ENCODE peak calls at places on chromosomes 16 and 17, in seven cellular contexts. C is A549, U is transverse colon, G is heart left ventricle, D is prostate gland, Y is esophagus squamous epithelium, N is uterus. Z is an unnamed sample.
A peak's percentile ranks its signal among the peaks of the same experiment; 100 is the strongest.

GRCh38 chr16:27993587-27993986 is 69.9 kb downstream of the GSG1L start:
- DNase-seq in C (no peak), U (no peak), G (no peak), D (no peak), Y (no peak), N (no peak), Z (no peak)

GRCh38 chr17:17107891-17108680 is 65.8 kb downstream of the MPRIP start:
- DNase-seq in C (no peak), U (no peak), G (no peak), D (no peak), Y (no peak), N (no peak), Z (no peak)

GRCh38 chr17:81690066-81690465 is 6.3 kb downstream of the HGS start:
- DNase-seq in C (no peak), U (no peak), G (no peak), D (no peak), Y (no peak), N (no peak), Z (no peak)

GRCh38 chr16:85690469-85691064 is 1.8 kb upstream of the GINS2 start:
- DNase-seq in C (no peak), U (no peak), G (no peak), D (peak; percentile 54), Y (no peak), N (no peak), Z (no peak)

GRCh38 chr17:58756246-58757161 is 850 bp downstream of the PPM1E start:
- DNase-seq in C (no peak), U (no peak), G (no peak), D (no peak), Y (no peak), N (no peak), Z (peak; percentile 40)

GRCh38 chr16:85327731-85328664 is 215.7 kb upstream of the CIBAR2 start:
- DNase-seq in C (no peak), U (no peak), G (peak; percentile 54), D (no peak), Y (no peak), N (no peak), Z (no peak)

GRCh38 chr16:54936086-54936978 is 5.7 kb downstream of the IRX5 start:
- DNase-seq in C (no peak), U (no peak), G (peak; percentile 40), D (peak; percentile 40), Y (no peak), N (no peak), Z (no peak)

GRCh38 chr16:57147381-57148191 is 38.3 kb downstream of the PSME3IP1 start:
- DNase-seq in C (no peak), U (no peak), G (peak; percentile 43), D (peak; percentile 43), Y (no peak), N (no peak), Z (no peak)

GRCh38 chr17:19364699-19365498 is 2.4 kb upstream of the B9D1 start:
- DNase-seq in C (no peak), U (no peak), G (no peak), D (no peak), Y (no peak), N (no peak), Z (no peak)

GRCh38 chr16:56669005-56669839 is at the start of gene MT1H:
- DNase-seq in C (no peak), U (peak; percentile 32), G (no peak), D (no peak), Y (no peak), N (no peak), Z (no peak)

GRCh38 chr17:61639818-61640217 is 48.8 kb upstream of the NACA2 start:
- DNase-seq in C (no peak), U (no peak), G (no peak), D (no peak), Y (no peak), N (no peak), Z (no peak)

GRCh38 chr16:72793716-72794115 is 254.2 kb downstream of the ZFHX3 start:
- DNase-seq in C (no peak), U (no peak), G (no peak), D (no peak), Y (no peak), N (no peak), Z (no peak)

GRCh38 chr16:64131423-64131822 is 990.4 kb downstream of the CDH11 start:
- DNase-seq in C (no peak), U (no peak), G (no peak), D (no peak), Y (no peak), N (no peak), Z (no peak)

GRCh38 chr16:86763819-86764218 is 185.5 kb downstream of the FOXL1 start:
- DNase-seq in C (no peak), U (no peak), G (no peak), D (no peak), Y (no peak), N (no peak), Z (no peak)

GRCh38 chr16:65195998-65196397 is 74.1 kb upstream of the CDH11 start:
- DNase-seq in C (no peak), U (no peak), G (no peak), D (no peak), Y (no peak), N (no peak), Z (no peak)

GRCh38 chr16:11621539-11621919 is 34.8 kb upstream of the LITAF start:
- DNase-seq in C (no peak), U (no peak), G (no peak), D (no peak), Y (no peak), N (no peak), Z (no peak)

GRCh38 chr16:49452568-49452967 is 79.0 kb downstream of the C16orf78 start:
- DNase-seq in C (no peak), U (no peak), G (no peak), D (no peak), Y (no peak), N (no peak), Z (no peak)

GRCh38 chr16:17828012-17828411 is 357.3 kb upstream of the XYLT1 start:
- DNase-seq in C (no peak), U (no peak), G (no peak), D (no peak), Y (no peak), N (no peak), Z (no peak)

GRCh38 chr16:71846443-71846842 is 667 bp downstream of the ATXN1L start:
- DNase-seq in C (no peak), U (peak; percentile 20), G (no peak), D (no peak), Y (no peak), N (no peak), Z (no peak)

GRCh38 chr16:21638573-21638975 is 13.8 kb downstream of the IGSF6 start:
- DNase-seq in C (no peak), U (no peak), G (no peak), D (no peak), Y (no peak), N (no peak), Z (no peak)

GRCh38 chr17:39980402-39981206 is at the start of gene PSMD3:
- DNase-seq in C (peak; percentile 97), U (peak; percentile 99), G (peak; percentile 98), D (peak; percentile 100), Y (peak; percentile 92), N (peak; percentile 99), Z (peak; percentile 91)

GRCh38 chr17:38724337-38724988 is 5.7 kb upstream of the CISD3 start:
- DNase-seq in C (no peak), U (peak; percentile 72), G (peak; percentile 85), D (no peak), Y (no peak), N (no peak), Z (peak; percentile 85)

GRCh38 chr16:88608076-88608475 is 30.3 kb upstream of the IL17C start:
- DNase-seq in C (no peak), U (no peak), G (no peak), D (no peak), Y (no peak), N (no peak), Z (no peak)

GRCh38 chr16:88602091-88602490 is 31.9 kb downstream of the ZC3H18 start:
- DNase-seq in C (no peak), U (no peak), G (no peak), D (no peak), Y (no peak), N (no peak), Z (no peak)

GRCh38 chr16:88606146-88606757 is 32.1 kb upstream of the IL17C start:
- DNase-seq in C (no peak), U (no peak), G (no peak), D (no peak), Y (no peak), N (no peak), Z (no peak)

GRCh38 chr16:88601313-88602036 is 31.3 kb downstream of the ZC3H18 start:
- DNase-seq in C (no peak), U (no peak), G (peak; percentile 6), D (no peak), Y (no peak), N (no peak), Z (no peak)

DNA sequence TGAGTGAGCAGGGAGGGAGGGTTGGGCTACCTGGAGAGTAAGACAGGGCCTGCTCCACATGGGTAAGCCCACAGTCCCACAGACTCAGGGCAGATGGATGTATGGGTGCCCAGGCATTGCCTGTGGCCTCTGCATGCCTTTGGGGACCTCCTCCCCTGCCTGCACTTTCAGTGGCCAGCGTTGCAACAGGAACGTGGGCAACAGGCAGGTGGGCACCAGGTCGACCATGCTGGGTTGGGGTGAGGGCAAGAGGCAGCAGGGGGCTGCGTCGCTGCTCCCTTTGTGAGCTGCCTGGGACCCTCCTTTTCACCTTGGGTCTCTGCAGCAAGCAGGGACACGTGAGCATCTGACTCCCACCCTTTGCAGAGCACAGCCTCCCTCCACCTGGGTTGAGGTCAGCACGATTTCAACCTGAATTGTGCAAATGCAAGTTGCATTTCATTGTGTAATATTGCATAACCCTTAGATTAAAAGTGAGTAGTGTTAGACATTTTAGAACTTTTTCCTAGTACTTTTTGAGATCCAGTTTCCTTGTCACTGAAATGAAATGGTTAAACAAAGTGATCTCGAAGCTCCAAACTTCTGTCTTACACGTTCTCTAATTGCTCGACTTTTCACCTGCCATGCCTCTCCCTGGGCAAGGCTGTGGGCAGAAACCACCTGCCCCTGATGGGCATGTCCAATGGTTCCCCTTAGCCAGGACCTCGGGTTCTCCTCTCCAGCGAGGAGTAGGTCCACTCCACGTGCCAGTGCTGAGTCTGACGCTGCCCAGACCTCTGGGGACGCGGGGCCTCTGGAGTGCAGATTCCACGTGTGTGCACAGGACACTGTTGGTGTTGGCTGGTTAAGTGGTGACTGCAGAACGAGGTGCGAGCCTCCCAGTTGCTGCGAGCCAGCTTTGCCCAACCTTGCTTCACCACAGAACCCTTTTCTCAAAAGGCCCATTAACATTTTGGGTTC is 32.9 kb upstream of the IL17C start:
- DNase-seq in C (no peak), U (no peak), G (no peak), D (no peak), Y (no peak), N (no peak), Z (no peak)
- TF ChIP-seq POLR2A in C (no peak), U (no peak), G (no peak), D (no peak), Y (no peak), N (no peak), Z (no peak)

GRCh38 chr17:48625502-48626201 is 506 bp downstream of the HOXB9 start:
- DNase-seq in C (peak; percentile 84), U (peak; percentile 89), G (no peak), D (peak; percentile 35), Y (no peak), N (no peak), Z (no peak)
- TF ChIP-seq POLR2A in C (peak; percentile 45), U (peak; percentile 80), G (no peak), D (no peak), Y (no peak), N (no peak), Z (no peak)

GRCh38 chr17:78390241-78391050 is 12.0 kb downstream of the PGS1 start:
- DNase-seq in C (peak; percentile 59), U (no peak), G (peak; percentile 49), D (no peak), Y (no peak), N (peak; percentile 49), Z (peak; percentile 67)
- TF ChIP-seq POLR2A in C (no peak), U (no peak), G (no peak), D (no peak), Y (no peak), N (no peak), Z (no peak)

GRCh38 chr17:73453090-73453489 is 141.3 kb upstream of the CDC42EP4 start:
- DNase-seq in C (no peak), U (no peak), G (no peak), D (no peak), Y (no peak), N (no peak), Z (no peak)
- TF ChIP-seq POLR2A in C (no peak), U (no peak), G (no peak), D (no peak), Y (no peak), N (no peak), Z (no peak)

Z was measured in H54.